ENCODE peak calls at places on chromosomes 4 and X, in six cellular contexts. U is CD8-positive, alpha-beta T cell; B is heart right ventricle; Z is IMR-90; W is dorsolateral prefrontal cortex; T is CD4-positive, alpha-beta T cell. M is an unnamed sample.

GRCh38 chrX:17741123-17741511 is 3.8 kb downstream of the SCML1 start:
- DNase-seq in U (no peak), B (no peak), Z (no peak), W (no peak), T (no peak), M (no peak)

GRCh38 chr4:161522031-161522430 is 641.8 kb downstream of the FSTL5 start:
- DNase-seq in U (no peak), B (no peak), Z (no peak), W (no peak), T (no peak), M (no peak)

GRCh38 chr4:38040619-38041018 is 80.4 kb downstream of the PTTG2 start:
- DNase-seq in U (no peak), B (no peak), Z (no peak), W (no peak), T (no peak), M (no peak)

GRCh38 chrX:86322913-86323312 is 174.7 kb downstream of the DACH2 start:
- DNase-seq in U (no peak), B (no peak), Z (no peak), W (no peak), T (no peak), M (no peak)

GRCh38 chrX:17860179-17860780 is 818 bp downstream of the RAI2 start:
- DNase-seq in U (no peak), B (peak; percentile 27), Z (no peak), W (no peak), T (no peak), M (no peak)

GRCh38 chr4:127829014-127829413 is 46.9 kb downstream of the HSPA4L start:
- DNase-seq in U (no peak), B (no peak), Z (no peak), W (no peak), T (no peak), M (no peak)

GRCh38 chr4:52244773-52245360 is 193.8 kb downstream of the SPATA18 start:
- DNase-seq in U (no peak), B (no peak), Z (no peak), W (no peak), T (no peak), M (no peak)

GRCh38 chr4:58274553-58274952 is 1164.4 kb upstream of the IGFBP7 start:
- DNase-seq in U (no peak), B (no peak), Z (no peak), W (no peak), T (no peak), M (no peak)

GRCh38 chr4:78951862-78952472 is 12.7 kb upstream of the PAQR3 start:
- DNase-seq in U (peak; percentile 23), B (no peak), Z (peak; percentile 45), W (no peak), T (no peak), M (no peak)

GRCh38 chr4:93285346-93285745 is 543.2 kb upstream of the ATOH1 start:
- DNase-seq in U (no peak), B (no peak), Z (no peak), W (no peak), T (no peak), M (no peak)

GRCh38 chr4:55125087-55125721 is at the start of gene KDR:
- DNase-seq in U (no peak), B (peak; percentile 70), Z (no peak), W (no peak), T (no peak), M (no peak)

GRCh38 chr4:139740121-139740520 is 74.5 kb downstream of the MGST2 start:
- DNase-seq in U (no peak), B (peak; percentile 35), Z (no peak), W (no peak), T (no peak), M (no peak)

GRCh38 chr4:38673109-38673978 is 9.3 kb downstream of the KLF3 start:
- DNase-seq in U (no peak), B (peak; percentile 72), Z (no peak), W (no peak), T (no peak), M (no peak)

GRCh38 chr4:156638332-156638731 is 333.3 kb downstream of the PDGFC start:
- DNase-seq in U (no peak), B (no peak), Z (peak; percentile 53), W (no peak), T (no peak), M (no peak)

GRCh38 chrX:40006025-40007017 is 91.4 kb downstream of the BCOR start:
- DNase-seq in U (peak; percentile 25), B (peak; percentile 74), Z (no peak), W (no peak), T (no peak), M (no peak)

GRCh38 chr4:168095776-168096443 is 3.6 kb downstream of the ANXA10 start:
- DNase-seq in U (no peak), B (no peak), Z (peak; percentile 57), W (no peak), T (no peak), M (no peak)

GRCh38 chr4:54696649-54697048 is 38.9 kb downstream of the KIT start:
- DNase-seq in U (no peak), B (no peak), Z (no peak), W (no peak), T (no peak), M (no peak)

GRCh38 chr4:97653701-97654100 is 489.6 kb downstream of the STPG2 start:
- DNase-seq in U (no peak), B (no peak), Z (no peak), W (no peak), T (no peak), M (no peak)

GRCh38 chrX:70038951-70039350 is 10.8 kb downstream of the AWAT2 start:
- DNase-seq in U (no peak), B (no peak), Z (no peak), W (no peak), T (no peak), M (no peak)

GRCh38 chr4:173448103-173448502 is 49.2 kb upstream of the SCRG1 start:
- DNase-seq in U (no peak), B (peak; percentile 28), Z (peak; percentile 55), W (peak; percentile 74), T (no peak), M (peak; percentile 43)

GRCh38 chrX:329291-329910 is 10.8 kb upstream of the GTPBP6 start:
- DNase-seq in U (no peak), B (no peak), Z (no peak), W (peak; percentile 20), T (no peak), M (no peak)

GRCh38 chr4:109184421-109184956 is 118.0 kb downstream of the COL25A1 start:
- DNase-seq in U (no peak), B (peak; percentile 21), Z (no peak), W (no peak), T (no peak), M (no peak)

GRCh38 chr4:70703695-70704332 is 15.5 kb downstream of the UTP3 start:
- DNase-seq in U (no peak), B (no peak), Z (peak; percentile 83), W (no peak), T (no peak), M (peak; percentile 42)

GRCh38 chrX:39442332-39442731 is 641.1 kb downstream of the MID1IP1 start:
- DNase-seq in U (no peak), B (no peak), Z (no peak), W (no peak), T (no peak), M (no peak)

GRCh38 chrX:51406688-51407519 is 74.3 kb downstream of the NUDT10 start:
- DNase-seq in U (no peak), B (no peak), Z (no peak), W (no peak), T (no peak), M (no peak)

GRCh38 chr4:54099287-54099958 is 540 bp upstream of the GSX2 start:
- DNase-seq in U (no peak), B (no peak), Z (no peak), W (no peak), T (no peak), M (no peak)

GRCh38 chr4:185396724-185397402 is at the start of gene ANKRD37:
- DNase-seq in U (peak; percentile 19), B (peak; percentile 46), Z (peak; percentile 19), W (no peak), T (no peak), M (no peak)

DNA sequence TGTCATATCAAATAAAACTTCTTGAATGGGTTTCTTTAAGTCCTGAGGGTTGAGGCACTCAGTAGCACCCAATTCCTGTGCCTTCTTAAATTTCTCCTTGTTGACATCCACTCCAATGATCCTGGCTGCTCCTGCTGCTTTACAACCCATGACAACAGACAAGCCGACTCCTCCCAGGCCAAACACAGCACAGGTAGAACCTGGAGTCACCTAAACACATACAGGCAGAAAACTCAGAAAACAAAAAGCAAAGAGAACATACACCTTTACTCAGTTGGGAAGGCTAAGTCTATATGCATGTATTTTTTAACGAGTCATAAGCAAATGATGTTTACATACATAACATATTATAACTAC is 10.3 kb downstream of the ADH6 start:
- DNase-seq in U (no peak), B (no peak), Z (no peak), W (no peak), T (no peak), M (no peak)
- H3K27ac ChIP-seq in U (no peak overlapping the region), B (no peak overlapping the region), Z (peak overlapping the region; percentile 81), W (no peak overlapping the region), T (no peak overlapping the region), M (no peak overlapping the region)

GRCh38 chr4:10066206-10066605 is 44.9 kb upstream of the SLC2A9 start:
- DNase-seq in U (no peak), B (no peak), Z (no peak), W (no peak), T (no peak), M (no peak)

GRCh38 chr4:10058371-10058770 is 37.1 kb upstream of the SLC2A9 start:
- DNase-seq in U (no peak), B (no peak), Z (no peak), W (no peak), T (no peak), M (no peak)

GRCh38 chr4:10061650-10062415 is 40.5 kb upstream of the SLC2A9 start:
- DNase-seq in U (no peak), B (no peak), Z (peak; percentile 20), W (no peak), T (no peak), M (no peak)

GRCh38 chr4:10066704-10067651 is 45.7 kb upstream of the SLC2A9 start:
- DNase-seq in U (no peak), B (no peak), Z (no peak), W (no peak), T (no peak), M (no peak)

GRCh38 chr4:10063544-10064300 is 42.4 kb upstream of the SLC2A9 start:
- DNase-seq in U (no peak), B (peak; percentile 53), Z (peak; percentile 70), W (peak; percentile 72), T (no peak), M (peak; percentile 61)
- H3K27ac ChIP-seq in U (no peak overlapping the region), B (no peak overlapping the region), Z (no peak overlapping the region), W (no peak overlapping the region), T (no peak overlapping the region), M (peak overlapping the region; percentile 53)

DNA sequence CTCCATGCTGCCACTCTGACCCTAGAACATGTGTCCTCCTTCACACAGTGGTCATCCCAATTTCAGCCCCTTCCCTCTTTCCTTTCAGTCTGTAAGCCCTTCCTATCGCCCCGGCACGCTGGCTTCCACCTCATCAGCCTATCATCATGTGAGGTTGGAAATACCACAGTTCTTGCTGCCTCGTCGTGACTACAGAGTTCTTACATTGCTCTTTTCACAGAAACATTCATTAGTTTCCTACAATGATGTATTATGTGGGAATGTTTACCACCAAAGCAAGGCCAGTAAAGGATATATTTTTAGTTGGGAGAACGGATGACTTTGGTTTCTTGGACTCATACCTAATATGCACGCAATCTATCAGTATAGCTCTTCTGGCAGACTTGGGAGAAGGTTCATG is 169.5 kb upstream of the BOD1L1 start:
- DNase-seq in U (no peak), B (no peak), Z (no peak), W (no peak), T (no peak), M (no peak)
- H3K27ac ChIP-seq in U (no peak overlapping the region), B (no peak overlapping the region), Z (no peak overlapping the region), W (no peak overlapping the region), T (no peak overlapping the region), M (no peak overlapping the region)

GRCh38 chr4:72942565-72942964 is 127.0 kb downstream of the COX18 start:
- DNase-seq in U (no peak), B (no peak), Z (no peak), W (no peak), T (no peak), M (no peak)
- H3K27ac ChIP-seq in U (no peak overlapping the region), B (no peak overlapping the region), Z (no peak overlapping the region), W (no peak overlapping the region), T (no peak overlapping the region), M (no peak overlapping the region)